ENCODE peak calls at places on chromosomes 6 and 20, in five cellular contexts. O is T-helper 1 cell, N is fibroblast of lung, W is NCI-H1417 treated with DMSO at 0.1 percent for 48 hours, V is ACHN. U is an unnamed sample.

GRCh38 chr6:133100870-133101269 is 140.3 kb upstream of the EYA4 start:
- DNase-seq in N (no peak), V (no peak), O (no peak), W (no peak), U (no peak)

GRCh38 chr6:165751486-165751885 is 88.4 kb upstream of the PDE10A start:
- DNase-seq in W (no peak), V (no peak), O (no peak), N (no peak), U (no peak)

GRCh38 chr6:106279179-106279578 is 46.4 kb downstream of the ATG5 start:
- DNase-seq in W (no peak), N (peak; percentile 17), O (no peak), V (peak; percentile 7), U (peak; percentile 16)

GRCh38 chr6:154738561-154738961 is 5.3 kb downstream of the SCAF8 start:
- DNase-seq in W (no peak), V (no peak), O (no peak), N (peak; percentile 32), U (no peak)

GRCh38 chr20:50188287-50188688 is 2.3 kb upstream of the CEBPB start:
- DNase-seq in N (no peak), O (no peak), V (no peak), W (no peak), U (no peak)

GRCh38 chr6:130602151-130602770 is 224.9 kb upstream of the SMLR1 start:
- DNase-seq in V (peak; percentile 72), W (no peak), N (peak; percentile 78), O (no peak), U (peak; percentile 92)

GRCh38 chr6:75024796-75025195 is 181.1 kb downstream of the COL12A1 start:
- DNase-seq in N (peak; percentile 77), W (no peak), V (no peak), O (no peak), U (no peak)

GRCh38 chr6:79810153-79810806 is 137.1 kb downstream of the ELOVL4 start:
- DNase-seq in O (no peak), W (peak; percentile 99), V (no peak), N (no peak), U (no peak)

GRCh38 chr6:24919404-24919892 is 16.3 kb downstream of the RIPOR2 start:
- DNase-seq in W (peak; percentile 68), O (no peak), N (no peak), V (no peak), U (no peak)

GRCh38 chr6:83411731-83412130 is 19.1 kb downstream of the ME1 start:
- DNase-seq in O (no peak), W (no peak), N (no peak), V (no peak), U (no peak)

GRCh38 chr6:24719125-24719931 is at the start of gene C6orf62:
- DNase-seq in N (no peak), W (no peak), O (peak; percentile 31), V (peak; percentile 24), U (no peak)